ENCODE peak calls at places on chromosome 20, in four cellular contexts. C is heart left ventricle, M is upper lobe of right lung, K is tibial nerve. G is an unnamed sample.

GRCh38 chr20:19885981-19886665 is 128.1 kb downstream of the RIN2 start:
- DNase-seq in C (peak; percentile 77), M (peak; percentile 63), K (no peak), G (peak; percentile 74)

GRCh38 chr20:54980321-54980960 is 505.0 kb downstream of the DOK5 start:
- DNase-seq in C (no peak), M (no peak), K (no peak), G (no peak)

GRCh38 chr20:60055740-60056139 is 97.5 kb downstream of the CDH26 start:
- DNase-seq in C (peak; percentile 78), M (peak; percentile 81), K (peak; percentile 38), G (no peak)

GRCh38 chr20:17825251-17825691 is 125.5 kb downstream of the BANF2 start:
- DNase-seq in C (no peak), M (no peak), K (no peak), G (no peak)

GRCh38 chr20:23018432-23018831 is 16.7 kb upstream of the SSTR4 start:
- DNase-seq in C (no peak), M (no peak), K (no peak), G (no peak)

GRCh38 chr20:13492001-13492480 is 146.7 kb downstream of the TASP1 start:
- DNase-seq in C (no peak), M (no peak), K (peak; percentile 56), G (peak; percentile 21)

GRCh38 chr20:41167118-41167470 is 29.8 kb downstream of the PLCG1 start:
- DNase-seq in C (no peak), M (peak; percentile 25), K (no peak), G (no peak)

GRCh38 chr20:60964911-60965310 is 287.1 kb upstream of the CDH4 start:
- DNase-seq in C (no peak), M (no peak), K (no peak), G (no peak)

GRCh38 chr20:61734733-61735502 is 330.8 kb downstream of the TAF4 start:
- DNase-seq in C (peak; percentile 40), M (no peak), K (no peak), G (peak; percentile 8)

GRCh38 chr20:53578492-53579222 is 15.0 kb downstream of the ZNF217 start:
- DNase-seq in C (no peak), M (no peak), K (peak; percentile 95), G (no peak)

GRCh38 chr20:17636523-17637412 is 45.3 kb downstream of the RRBP1 start:
- DNase-seq in C (no peak), M (no peak), K (no peak), G (no peak)

GRCh38 chr20:14963262-14963663 is 625.9 kb upstream of the FLRT3 start:
- DNase-seq in C (no peak), M (no peak), K (no peak), G (no peak)

GRCh38 chr20:46994341-46994740 is 99.7 kb downstream of the EYA2 start:
- DNase-seq in C (no peak), M (no peak), K (no peak), G (no peak)

GRCh38 chr20:8404912-8405635 is 273.0 kb downstream of the PLCB1 start:
- DNase-seq in C (no peak), M (no peak), K (peak; percentile 11), G (no peak)

GRCh38 chr20:59174975-59175374 is 11.4 kb downstream of the ZNF831 start:
- DNase-seq in C (no peak), M (no peak), K (no peak), G (no peak)

GRCh38 chr20:22414354-22414753 is 170.0 kb downstream of the FOXA2 start:
- DNase-seq in C (no peak), M (no peak), K (no peak), G (no peak)

GRCh38 chr20:17504326-17504897 is 26.8 kb downstream of the BFSP1 start:
- DNase-seq in C (no peak), M (no peak), K (no peak), G (no peak)

GRCh38 chr20:46399401-46399800 is 7.0 kb downstream of the ELMO2 start:
- DNase-seq in C (no peak), M (no peak), K (no peak), G (no peak)

GRCh38 chr20:43188861-43189613 is 669 bp downstream of the PTPRT start:
- DNase-seq in C (no peak), M (no peak), K (no peak), G (no peak)

GRCh38 chr20:41352106-41352505 is 11.5 kb downstream of the LPIN3 start:
- DNase-seq in C (no peak), M (no peak), K (no peak), G (no peak)

GRCh38 chr20:41178904-41179432 is 41.6 kb downstream of the PLCG1 start:
- DNase-seq in C (no peak), M (no peak), K (peak; percentile 15), G (no peak)

GRCh38 chr20:57905448-57905847 is 195.6 kb upstream of the PMEPA1 start:
- DNase-seq in C (no peak), M (no peak), K (no peak), G (no peak)

GRCh38 chr20:37503256-37503927 is 17.7 kb upstream of the NNAT start:
- DNase-seq in C (no peak), M (no peak), K (no peak), G (no peak)

GRCh38 chr20:44709797-44710196 is 5.4 kb upstream of the CCN5 start:
- DNase-seq in C (peak; percentile 12), M (no peak), K (no peak), G (no peak)
- H3K4me1 ChIP-seq in C (peaks cover 36% of the 10 kb centered on the region), M (peaks cover 17% of the 10 kb centered on the region), K (peaks cover 27% of the 10 kb centered on the region), G (peaks cover 18% of the 10 kb centered on the region)

GRCh38 chr20:38982291-38982690 is 20.1 kb downstream of the DHX35 start:
- DNase-seq in C (no peak), M (no peak), K (no peak), G (no peak)

GRCh38 chr20:38985060-38985459 is 22.9 kb downstream of the DHX35 start:
- DNase-seq in C (no peak), M (no peak), K (no peak), G (no peak)

GRCh38 chr20:38986663-38987062 is 24.5 kb downstream of the DHX35 start:
- DNase-seq in C (no peak), M (no peak), K (no peak), G (no peak)

GRCh38 chr20:38987777-38988176 is 25.6 kb downstream of the DHX35 start:
- DNase-seq in C (no peak), M (no peak), K (no peak), G (no peak)

DNA sequence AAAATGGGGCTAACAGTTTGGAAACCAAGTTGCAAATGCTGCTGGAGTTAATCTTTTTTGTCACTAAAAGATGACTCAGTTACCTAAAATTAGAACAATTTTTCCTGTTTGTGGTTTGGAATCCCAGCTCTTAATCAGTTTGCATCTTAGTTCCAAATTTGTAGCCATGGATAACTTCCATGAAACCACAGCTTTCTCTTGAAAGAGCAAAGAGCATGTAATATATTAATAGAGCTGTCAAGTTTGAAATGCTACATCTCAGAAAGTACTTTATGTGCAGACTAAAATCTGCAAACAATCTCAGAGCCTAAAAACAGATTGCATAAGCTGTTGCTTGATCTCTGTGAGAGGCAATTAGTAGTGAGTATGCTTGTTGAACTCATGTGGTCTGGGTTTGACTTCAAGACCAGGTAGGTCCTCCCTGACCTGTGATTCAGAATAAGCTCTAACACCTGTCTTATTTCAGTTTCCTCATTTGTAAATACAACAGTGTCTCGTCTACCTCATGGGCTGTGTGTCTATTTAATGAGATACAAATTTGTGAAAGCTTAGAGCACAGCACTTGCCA is 23.5 kb downstream of the DHX35 start:
- DNase-seq in C (no peak), M (no peak), K (no peak), G (no peak)
- H3K27ac ChIP-seq in C (peak overlapping the region; percentile 63), M (peak overlapping the region; percentile 45), K (peak overlapping the region; percentile 38), G (no peak overlapping the region)

DNA sequence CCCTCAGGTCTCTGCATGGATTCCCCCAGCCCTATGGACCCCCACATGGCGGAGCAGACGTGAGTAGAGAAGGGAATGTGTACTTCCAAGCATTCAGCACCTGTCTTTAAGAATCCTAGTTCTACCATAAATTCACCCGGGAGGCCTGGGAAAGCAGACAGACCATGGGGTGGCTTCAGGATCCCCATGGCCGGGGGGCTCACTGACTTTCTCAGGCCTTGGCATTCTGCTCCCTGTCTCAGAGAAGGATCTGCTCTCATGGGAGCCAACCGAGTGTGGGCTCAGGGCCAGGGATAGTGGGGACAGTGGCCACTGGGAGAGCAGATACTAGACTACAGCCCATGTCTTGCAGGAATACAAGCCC is 2.3 kb downstream of the CDC25B start:
- DNase-seq in C (no peak), M (no peak), K (no peak), G (peak; percentile 39)
- H3K4me3 ChIP-seq in C (no peak overlapping the region), M (peak overlapping the region; percentile 70), K (no peak overlapping the region), G (no peak overlapping the region)

DNA sequence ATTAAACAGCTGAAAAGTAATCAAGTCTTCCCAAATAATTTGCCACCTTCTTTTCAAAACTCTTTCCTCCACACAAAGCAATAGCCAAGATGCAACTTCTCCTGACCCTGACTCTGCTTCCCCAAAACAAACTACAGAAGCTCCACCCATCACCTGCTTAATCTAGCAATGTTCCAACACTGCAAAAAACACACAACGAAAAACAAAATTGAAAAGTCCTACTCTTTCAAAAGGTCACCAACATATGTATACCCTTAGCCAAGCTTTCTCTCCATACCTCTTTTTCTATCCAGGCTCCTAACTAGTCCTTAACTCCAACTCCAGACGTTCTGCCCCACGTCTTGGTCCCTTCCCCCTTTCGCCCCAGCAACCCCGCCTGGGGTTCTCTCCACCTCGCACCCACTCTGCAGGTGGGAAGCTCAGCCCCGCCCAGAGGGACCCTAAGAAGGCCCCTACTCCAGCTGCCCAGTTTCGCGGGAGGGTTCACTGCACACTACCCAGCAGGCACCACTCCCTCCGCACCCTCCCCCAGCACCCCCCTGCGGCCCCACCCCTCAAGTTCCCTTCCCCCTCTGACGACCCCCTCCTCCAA is 717 bp downstream of the CSNK2A1 start:
- DNase-seq in C (no peak), M (peak; percentile 71), K (no peak), G (peak; percentile 52)
- H3K4me1 ChIP-seq in C (peaks cover 38% of the 10 kb centered on the region), M (peaks cover 22% of the 10 kb centered on the region), K (peaks cover 18% of the 10 kb centered on the region), G (peaks cover 38% of the 10 kb centered on the region)

GRCh38 chr20:10920396-10920795 is 246.6 kb upstream of the JAG1 start:
- DNase-seq in C (no peak), M (no peak), K (no peak), G (no peak)

GRCh38 chr20:10921491-10922010 is 247.8 kb upstream of the JAG1 start:
- DNase-seq in C (no peak), M (no peak), K (no peak), G (no peak)

GRCh38 chr20:10924628-10925266 is 250.9 kb upstream of the JAG1 start:
- DNase-seq in C (no peak), M (no peak), K (no peak), G (no peak)

GRCh38 chr20:10922941-10923340 is 249.1 kb upstream of the JAG1 start:
- DNase-seq in C (no peak), M (no peak), K (no peak), G (no peak)

GRCh38 chr20:10922521-10922920 is 248.7 kb upstream of the JAG1 start:
- DNase-seq in C (no peak), M (no peak), K (no peak), G (no peak)
- H3K27ac ChIP-seq in C (no peak overlapping the region), M (no peak overlapping the region), K (no peak overlapping the region), G (no peak overlapping the region)

G was measured in psoas muscle.